ENCODE peak calls at places on chromosomes 6 and 20, in four cellular contexts. One of them, this sample, is unnamed.
A peak's percentile ranks its signal among the peaks of the same experiment; 100 is the strongest.

GRCh38 chr6:111367393-111368088 is 115.5 kb downstream of the REV3L start:
- DNase-seq in neural progenitor cell: no peak
- DNase-seq in tibial artery: no peak
- DNase-seq in hepatocyte: no peak
- DNase-seq in this sample: no peak

GRCh38 chr6:16420715-16421461 is 182.5 kb downstream of the GMPR start:
- DNase-seq in neural progenitor cell: no peak
- DNase-seq in tibial artery: no peak
- DNase-seq in hepatocyte: peak; percentile 33
- DNase-seq in this sample: peak; percentile 24

GRCh38 chr6:359261-360035 is 32.1 kb upstream of the IRF4 start:
- DNase-seq in neural progenitor cell: no peak
- DNase-seq in tibial artery: no peak
- DNase-seq in hepatocyte: no peak
- DNase-seq in this sample: no peak

GRCh38 chr6:45592991-45593390 is 215.3 kb upstream of the SUPT3H start:
- DNase-seq in neural progenitor cell: no peak
- DNase-seq in tibial artery: no peak
- DNase-seq in hepatocyte: no peak
- DNase-seq in this sample: no peak

GRCh38 chr6:89430563-89430962 is 2.4 kb upstream of the ANKRD6 start:
- DNase-seq in neural progenitor cell: peak; percentile 55
- DNase-seq in tibial artery: no peak
- DNase-seq in hepatocyte: no peak
- DNase-seq in this sample: no peak

GRCh38 chr6:30615219-30615957 is 1.7 kb downstream of the PPP1R10 start:
- DNase-seq in neural progenitor cell: peak; percentile 76
- DNase-seq in tibial artery: peak; percentile 64
- DNase-seq in hepatocyte: peak; percentile 75
- DNase-seq in this sample: peak; percentile 56

GRCh38 chr6:3405182-3405518 is 51.7 kb downstream of the SLC22A23 start:
- DNase-seq in neural progenitor cell: no peak
- DNase-seq in tibial artery: no peak
- DNase-seq in hepatocyte: no peak
- DNase-seq in this sample: no peak

GRCh38 chr20:49366687-49367086 is 88.8 kb upstream of the ZNFX1 start:
- DNase-seq in neural progenitor cell: no peak
- DNase-seq in tibial artery: no peak
- DNase-seq in hepatocyte: no peak
- DNase-seq in this sample: peak; percentile 11

GRCh38 chr6:142746524-142746923 is 198.5 kb downstream of the HIVEP2 start:
- DNase-seq in neural progenitor cell: peak; percentile 71
- DNase-seq in tibial artery: no peak
- DNase-seq in hepatocyte: peak; percentile 16
- DNase-seq in this sample: peak; percentile 14

GRCh38 chr20:14948416-14948815 is 611.0 kb upstream of the FLRT3 start:
- DNase-seq in neural progenitor cell: peak; percentile 31
- DNase-seq in tibial artery: no peak
- DNase-seq in hepatocyte: no peak
- DNase-seq in this sample: peak; percentile 11

GRCh38 chr6:37324131-37325033 is 29.4 kb upstream of the RNF8 start:
- DNase-seq in neural progenitor cell: no peak
- DNase-seq in tibial artery: no peak
- DNase-seq in hepatocyte: no peak
- DNase-seq in this sample: peak; percentile 58

GRCh38 chr6:150914372-150914771 is 48.9 kb downstream of the MTHFD1L start:
- DNase-seq in neural progenitor cell: no peak
- DNase-seq in tibial artery: no peak
- DNase-seq in hepatocyte: no peak
- DNase-seq in this sample: no peak

GRCh38 chr6:129324345-129324744 is 385.6 kb downstream of the ARHGAP18 start:
- DNase-seq in neural progenitor cell: no peak
- DNase-seq in tibial artery: no peak
- DNase-seq in hepatocyte: no peak
- DNase-seq in this sample: no peak

GRCh38 chr20:48690888-48691287 is 136.9 kb downstream of the PREX1 start:
- DNase-seq in neural progenitor cell: no peak
- DNase-seq in tibial artery: no peak
- DNase-seq in hepatocyte: no peak
- DNase-seq in this sample: peak; percentile 58

GRCh38 chr20:41134362-41135186 is 2.8 kb upstream of the PLCG1 start:
- DNase-seq in neural progenitor cell: no peak
- DNase-seq in tibial artery: peak; percentile 52
- DNase-seq in hepatocyte: no peak
- DNase-seq in this sample: no peak

GRCh38 chr6:34792605-34793500 is 970 bp downstream of the BLTP3A start:
- DNase-seq in neural progenitor cell: peak; percentile 39
- DNase-seq in tibial artery: peak; percentile 69
- DNase-seq in hepatocyte: peak; percentile 54
- DNase-seq in this sample: peak; percentile 52

GRCh38 chr6:73732845-73733675 is 37.1 kb downstream of the CD109 start:
- DNase-seq in neural progenitor cell: peak; percentile 73
- DNase-seq in tibial artery: peak; percentile 77
- DNase-seq in hepatocyte: peak; percentile 77
- DNase-seq in this sample: peak; percentile 56

GRCh38 chr20:36440370-36441026 is 100.8 kb upstream of the MYL9 start:
- DNase-seq in neural progenitor cell: no peak
- DNase-seq in tibial artery: no peak
- DNase-seq in hepatocyte: no peak
- DNase-seq in this sample: no peak

GRCh38 chr6:90078513-90079289 is 184.4 kb downstream of the GJA10 start:
- DNase-seq in neural progenitor cell: no peak
- DNase-seq in tibial artery: no peak
- DNase-seq in hepatocyte: no peak
- DNase-seq in this sample: no peak

GRCh38 chr20:19451591-19452295 is 239.3 kb downstream of the SLC24A3 start:
- DNase-seq in neural progenitor cell: no peak
- DNase-seq in tibial artery: no peak
- DNase-seq in hepatocyte: peak; percentile 8
- DNase-seq in this sample: peak; percentile 8

GRCh38 chr6:108622601-108623335 is 62.1 kb downstream of the FOXO3 start:
- DNase-seq in neural progenitor cell: no peak
- DNase-seq in tibial artery: peak; percentile 82
- DNase-seq in hepatocyte: peak; percentile 63
- DNase-seq in this sample: no peak

GRCh38 chr20:44720617-44720993 is 5.4 kb downstream of the CCN5 start:
- DNase-seq in neural progenitor cell: no peak
- DNase-seq in tibial artery: peak; percentile 92
- DNase-seq in hepatocyte: no peak
- DNase-seq in this sample: no peak

GRCh38 chr6:71368284-71368683 is 79.7 kb downstream of the OGFRL1 start:
- DNase-seq in neural progenitor cell: no peak
- DNase-seq in tibial artery: no peak
- DNase-seq in hepatocyte: no peak
- DNase-seq in this sample: no peak

GRCh38 chr6:105363100-105363754 is 39.7 kb downstream of the PREP start:
- DNase-seq in neural progenitor cell: peak; percentile 47
- DNase-seq in tibial artery: no peak
- DNase-seq in hepatocyte: peak; percentile 44
- DNase-seq in this sample: no peak

GRCh38 chr6:109255946-109256628 is 126.2 kb downstream of the CD164 start:
- DNase-seq in neural progenitor cell: no peak
- DNase-seq in tibial artery: no peak
- DNase-seq in hepatocyte: no peak
- DNase-seq in this sample: peak; percentile 15

GRCh38 chr6:106108129-106108528 is 22.0 kb downstream of the PRDM1 start:
- DNase-seq in neural progenitor cell: no peak
- DNase-seq in tibial artery: no peak
- DNase-seq in hepatocyte: no peak
- DNase-seq in this sample: no peak

GRCh38 chr6:134477991-134478635 is 160.2 kb upstream of the SGK1 start:
- DNase-seq in neural progenitor cell: no peak
- DNase-seq in tibial artery: no peak
- DNase-seq in hepatocyte: no peak
- DNase-seq in this sample: no peak

GRCh38 chr6:143097224-143097795 is 36.6 kb downstream of the AIG1 start:
- DNase-seq in neural progenitor cell: no peak
- DNase-seq in tibial artery: no peak
- DNase-seq in hepatocyte: no peak
- DNase-seq in this sample: no peak

GRCh38 chr20:13286600-13286999 is 65.5 kb downstream of the ISM1 start:
- DNase-seq in neural progenitor cell: no peak
- DNase-seq in tibial artery: no peak
- DNase-seq in hepatocyte: peak; percentile 25
- DNase-seq in this sample: no peak

GRCh38 chr6:118786696-118787453 is 107.1 kb upstream of the ASF1A start:
- DNase-seq in neural progenitor cell: no peak
- DNase-seq in tibial artery: no peak
- DNase-seq in hepatocyte: no peak
- DNase-seq in this sample: no peak

DNA sequence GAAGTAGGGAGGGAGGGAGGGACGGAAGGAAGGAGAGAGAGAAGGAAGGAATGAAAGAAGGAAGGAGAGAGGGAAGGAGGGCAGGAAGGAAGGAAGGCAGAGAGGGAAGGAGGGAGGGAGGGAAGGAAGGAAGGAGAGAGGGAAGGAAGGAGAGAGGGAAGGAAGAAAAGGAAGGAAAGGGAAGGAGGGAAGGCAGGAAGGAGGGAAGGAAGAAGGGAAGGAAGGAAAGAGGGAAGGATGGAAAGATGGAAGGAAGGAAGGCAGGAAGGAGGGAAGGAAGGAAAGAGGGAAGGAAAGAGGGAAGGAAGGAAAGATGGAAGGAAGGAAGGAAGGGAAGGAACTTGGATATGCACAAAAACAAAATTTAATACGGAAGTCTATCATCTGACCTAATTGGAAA is 844.5 kb upstream of the DEFB115 start:
- DNase-seq in neural progenitor cell: no peak
- DNase-seq in tibial artery: no peak
- DNase-seq in hepatocyte: no peak
- DNase-seq in this sample: no peak
- H3K9me3 ChIP-seq in neural progenitor cell: peaks cover 8% of the 10 kb centered on the region
- H3K9me3 ChIP-seq in tibial artery: no peaks in the 10 kb centered on the region
- H3K9me3 ChIP-seq in hepatocyte: no peaks in the 10 kb centered on the region
- H3K9me3 ChIP-seq in this sample: no peaks in the 10 kb centered on the region

GRCh38 chr6:167444602-167445346 is 119.9 kb downstream of the TTLL2 start:
- DNase-seq in neural progenitor cell: no peak
- DNase-seq in tibial artery: no peak
- DNase-seq in hepatocyte: no peak
- DNase-seq in this sample: no peak
- H3K4me1 ChIP-seq in neural progenitor cell: peaks cover 55% of the 10 kb centered on the region
- H3K4me1 ChIP-seq in tibial artery: no peaks in the 10 kb centered on the region
- H3K4me1 ChIP-seq in hepatocyte: peaks cover 24% of the 10 kb centered on the region
- H3K4me1 ChIP-seq in this sample: peaks cover 2% of the 10 kb centered on the region

DNA sequence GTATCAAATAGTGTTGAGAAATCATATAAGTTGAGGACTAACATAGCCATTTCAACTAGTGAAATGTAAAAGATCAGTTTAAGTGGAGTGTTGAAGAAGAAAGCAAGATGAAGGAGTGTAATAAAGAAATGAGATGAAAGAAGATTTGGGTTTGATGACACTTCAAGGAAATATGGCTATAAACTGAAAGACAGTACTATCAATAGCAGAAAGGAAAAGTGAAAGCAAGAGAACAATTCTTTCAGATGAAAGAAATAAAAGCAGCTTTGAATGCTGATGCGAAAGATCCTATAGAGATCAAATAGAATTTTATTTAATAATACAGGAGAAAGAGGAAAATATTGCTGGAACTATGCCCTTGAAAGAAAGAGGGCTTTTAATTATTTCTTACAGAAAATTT is 92.8 kb upstream of the PRSS16 start:
- DNase-seq in neural progenitor cell: no peak
- DNase-seq in tibial artery: no peak
- DNase-seq in hepatocyte: no peak
- DNase-seq in this sample: peak; percentile 12
- H3K27ac ChIP-seq in neural progenitor cell: no peak overlapping the region
- H3K27ac ChIP-seq in tibial artery: no peak overlapping the region
- H3K27ac ChIP-seq in hepatocyte: no peak overlapping the region
- H3K27ac ChIP-seq in this sample: no peak overlapping the region

DNA sequence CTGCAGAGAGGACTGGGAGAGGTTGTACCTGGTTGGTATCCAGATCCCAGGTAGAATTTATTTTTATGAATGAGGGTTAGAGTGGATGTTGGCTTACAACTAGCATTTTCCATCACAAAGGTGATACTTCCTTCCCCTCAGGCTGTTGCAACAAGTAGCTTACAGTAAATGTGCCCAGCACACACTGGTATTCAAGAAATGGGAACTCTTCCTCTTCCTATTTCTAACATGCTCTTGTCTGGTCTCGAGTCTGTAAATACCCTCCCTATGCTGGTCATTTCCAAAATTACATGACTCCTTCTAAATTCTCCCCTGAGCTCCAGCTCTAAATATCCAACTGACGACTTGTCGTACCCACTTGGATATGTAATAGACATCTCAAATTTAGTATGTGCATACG is 90.1 kb upstream of the FOXC1 start:
- DNase-seq in neural progenitor cell: no peak
- DNase-seq in tibial artery: no peak
- DNase-seq in hepatocyte: no peak
- DNase-seq in this sample: no peak
- H3K9me3 ChIP-seq in neural progenitor cell: no peaks in the 10 kb centered on the region
- H3K9me3 ChIP-seq in tibial artery: peaks cover 17% of the 10 kb centered on the region
- H3K9me3 ChIP-seq in hepatocyte: no peaks in the 10 kb centered on the region
- H3K9me3 ChIP-seq in this sample: no peaks in the 10 kb centered on the region

DNA sequence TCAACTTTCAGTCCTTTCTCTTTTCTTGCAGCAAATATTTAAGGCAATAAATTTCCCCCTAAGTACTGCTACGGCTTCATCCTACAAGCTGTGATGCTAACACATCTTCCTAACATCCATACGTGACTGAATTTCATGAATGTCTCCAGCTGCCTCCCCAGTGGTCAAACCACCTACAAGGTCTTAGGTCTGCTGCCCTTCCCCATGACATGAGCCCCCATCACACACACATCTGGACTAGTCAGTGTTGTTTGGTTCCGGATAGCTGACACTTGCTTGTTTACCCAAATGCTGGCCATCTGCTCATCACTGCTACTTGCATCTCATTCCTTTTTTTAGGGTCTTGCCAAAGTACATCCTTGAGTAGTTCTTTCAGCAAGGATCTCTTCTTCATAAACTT is 14.6 kb downstream of the RRBP1 start:
- DNase-seq in neural progenitor cell: no peak
- DNase-seq in tibial artery: no peak
- DNase-seq in hepatocyte: no peak
- DNase-seq in this sample: no peak
- H3K4me1 ChIP-seq in neural progenitor cell: peaks cover 19% of the 10 kb centered on the region
- H3K4me1 ChIP-seq in tibial artery: no peaks in the 10 kb centered on the region
- H3K4me1 ChIP-seq in hepatocyte: peaks cover 7% of the 10 kb centered on the region
- H3K4me1 ChIP-seq in this sample: peaks cover 11% of the 10 kb centered on the region

DNA sequence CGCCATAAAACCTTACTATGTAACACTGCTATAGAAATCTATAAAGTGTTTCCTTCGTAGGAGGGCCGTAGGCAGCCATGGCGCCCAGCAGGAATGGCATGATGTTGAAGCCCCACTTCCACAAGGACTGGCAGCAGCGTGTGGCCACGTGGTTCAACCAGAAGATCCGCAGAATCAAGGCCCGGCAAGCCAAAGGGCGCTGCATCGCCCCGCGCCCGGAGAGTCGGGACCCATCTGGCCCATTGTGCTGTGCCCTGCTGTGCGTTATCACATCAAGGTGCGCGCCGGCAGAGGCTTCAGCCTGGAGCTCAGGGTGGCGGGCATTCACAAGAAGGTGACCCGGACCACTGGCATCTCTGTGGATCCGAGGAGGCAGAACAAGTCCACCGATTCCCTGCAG is 62.4 kb downstream of the TRIM27 start:
- DNase-seq in neural progenitor cell: no peak
- DNase-seq in tibial artery: no peak
- DNase-seq in hepatocyte: no peak
- DNase-seq in this sample: no peak
- H3K27ac ChIP-seq in neural progenitor cell: no peak overlapping the region
- H3K27ac ChIP-seq in tibial artery: no peak overlapping the region
- H3K27ac ChIP-seq in hepatocyte: no peak overlapping the region
- H3K27ac ChIP-seq in this sample: no peak overlapping the region

GRCh38 chr20:62105592-62105991 is 16.7 kb upstream of the LSM14B start:
- DNase-seq in neural progenitor cell: no peak
- DNase-seq in tibial artery: no peak
- DNase-seq in hepatocyte: no peak
- DNase-seq in this sample: no peak
- H3K9me3 ChIP-seq in neural progenitor cell: no peaks in the 10 kb centered on the region
- H3K9me3 ChIP-seq in tibial artery: peaks cover 57% of the 10 kb centered on the region
- H3K9me3 ChIP-seq in hepatocyte: peaks cover 4% of the 10 kb centered on the region
- H3K9me3 ChIP-seq in this sample: peaks cover 4% of the 10 kb centered on the region